ENCODE peak calls at places on chromosomes 4 and X, in four cellular contexts. L is neural progenitor cell, E is OCI-LY7, W is cardiac muscle cell. F is an unnamed sample.

GRCh38 chrX:13651150-13651549 is 1.8 kb upstream of the TCEANC start:
- DNase-seq in L (no peak), E (no peak), W (no peak), F (no peak)

GRCh38 chr4:110621839-110622751 is 782 bp downstream of the PITX2 start:
- DNase-seq in L (peak; percentile 63), E (peak; percentile 36), W (no peak), F (no peak)

GRCh38 chr4:83255584-83255983 is 29.0 kb downstream of the COQ2 start:
- DNase-seq in L (no peak), E (no peak), W (no peak), F (peak; percentile 14)

GRCh38 chr4:2791518-2792395 is 1.1 kb upstream of the SH3BP2 start:
- DNase-seq in L (peak; percentile 1), E (no peak), W (no peak), F (no peak)

GRCh38 chrX:115058276-115058675 is 40.9 kb upstream of the IL13RA2 start:
- DNase-seq in L (no peak), E (no peak), W (no peak), F (peak; percentile 10)

GRCh38 chr4:103996059-103996458 is 276.3 kb upstream of the TACR3 start:
- DNase-seq in L (peak; percentile 63), E (no peak), W (no peak), F (peak; percentile 71)

GRCh38 chr4:99059550-99059949 is 29.0 kb downstream of the ADH5 start:
- DNase-seq in L (no peak), E (no peak), W (no peak), F (no peak)

GRCh38 chrX:132292753-132293152 is 73.5 kb upstream of the RAP2C start:
- DNase-seq in L (peak; percentile 70), E (peak; percentile 61), W (peak; percentile 73), F (peak; percentile 58)

GRCh38 chr4:71864380-71864779 is 80.5 kb upstream of the GC start:
- DNase-seq in L (no peak), E (no peak), W (no peak), F (no peak)

GRCh38 chrX:119647552-119648420 is 41.6 kb upstream of the NKRF start:
- DNase-seq in L (no peak), E (no peak), W (no peak), F (no peak)

GRCh38 chr4:25032126-25032525 is 1.4 kb upstream of the LGI2 start:
- DNase-seq in L (no peak), E (no peak), W (no peak), F (no peak)

GRCh38 chr4:8830611-8831200 is 40.9 kb downstream of the HMX1 start:
- DNase-seq in L (no peak), E (no peak), W (no peak), F (no peak)

GRCh38 chrX:11702420-11702819 is 36.7 kb upstream of the ARHGAP6 start:
- DNase-seq in L (no peak), E (no peak), W (no peak), F (no peak)

GRCh38 chrX:149908727-149909126 is 20.6 kb upstream of the HSFX4 start:
- DNase-seq in L (no peak), E (no peak), W (no peak), F (no peak)

GRCh38 chrX:45803383-45803921 is 602.8 kb upstream of the DIPK2B start:
- DNase-seq in L (no peak), E (no peak), W (no peak), F (peak; percentile 90)

GRCh38 chr4:93687304-93687703 is 141.2 kb upstream of the ATOH1 start:
- DNase-seq in L (no peak), E (no peak), W (no peak), F (no peak)

GRCh38 chr4:123638834-123639233 is 242.2 kb downstream of the SPRY1 start:
- DNase-seq in L (no peak), E (no peak), W (no peak), F (no peak)

DNA sequence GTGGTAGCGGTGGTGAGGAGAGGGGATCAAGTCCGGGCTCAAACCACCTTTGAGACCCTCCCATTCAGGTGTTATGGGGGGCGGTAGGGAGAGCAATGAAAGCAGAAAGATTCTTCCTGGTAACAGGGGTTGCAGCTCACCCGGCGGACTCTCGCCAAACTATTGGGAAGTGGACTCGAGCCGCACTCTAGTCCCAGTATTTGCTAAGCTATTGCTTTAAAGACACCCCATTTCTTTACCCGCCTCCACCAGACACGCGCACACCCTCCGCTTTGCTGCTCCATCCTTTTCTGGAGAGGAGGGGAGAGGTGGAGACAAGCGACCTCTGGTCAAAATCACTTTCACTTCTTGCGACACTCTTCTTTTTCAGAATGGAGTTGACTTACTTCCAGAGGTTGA is 625 bp upstream of the GABRA4 start:
- DNase-seq in L (peak; percentile 21), E (no peak), W (no peak), F (no peak)
- H3K4me3 ChIP-seq in L (peak overlapping the region; percentile 70), E (no peak overlapping the region), W (peak overlapping the region; percentile 30), F (no peak overlapping the region)

GRCh38 chr4:95549246-95550138 is 719 bp upstream of the UNC5C start:
- DNase-seq in L (peak; percentile 70), E (no peak), W (peak; percentile 78), F (peak; percentile 35)

GRCh38 chr4:95547708-95548471 is 883 bp downstream of the UNC5C start:
- DNase-seq in L (peak; percentile 58), E (no peak), W (peak; percentile 58), F (peak; percentile 29)

GRCh38 chr4:95550566-95550965 is 1.8 kb upstream of the UNC5C start:
- DNase-seq in L (no peak), E (no peak), W (no peak), F (no peak)

GRCh38 chr4:95546866-95547707 is 1.7 kb downstream of the UNC5C start:
- DNase-seq in L (peak; percentile 53), E (no peak), W (peak; percentile 43), F (no peak)

DNA sequence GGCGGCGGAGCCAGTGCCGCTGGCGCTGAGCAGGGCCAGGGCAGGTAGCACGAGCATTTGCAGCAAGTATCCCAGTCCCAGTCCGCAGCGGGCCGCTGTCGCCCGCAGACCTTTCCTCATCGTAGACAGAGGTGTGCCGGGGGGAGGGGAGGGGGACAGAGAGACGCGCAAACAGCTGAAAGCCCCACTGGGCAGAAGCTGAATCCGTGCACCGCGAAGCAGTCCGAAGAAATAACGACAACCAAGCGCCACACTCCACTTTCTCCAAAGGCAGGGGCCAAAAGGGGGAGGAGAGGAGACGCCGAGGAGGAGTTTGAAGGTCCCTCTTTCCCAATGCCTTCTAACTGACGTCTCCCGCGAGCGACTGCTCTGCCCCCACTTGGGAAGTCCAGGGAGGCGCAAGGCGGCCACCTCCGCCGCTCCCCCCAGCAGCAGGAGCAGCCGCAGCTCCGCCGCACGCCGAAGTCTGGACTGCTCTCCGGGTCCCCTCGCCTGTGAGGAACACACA is at the start of gene UNC5C:
- DNase-seq in L (peak; percentile 83), E (no peak), W (peak; percentile 87), F (peak; percentile 27)
- H3K4me3 ChIP-seq in L (peak within 1 kb of the TSS; percentile 68), E (no peak within 1 kb of the TSS), W (peak within 1 kb of the TSS; percentile 79), F (peak within 1 kb of the TSS; percentile 38)

DNA sequence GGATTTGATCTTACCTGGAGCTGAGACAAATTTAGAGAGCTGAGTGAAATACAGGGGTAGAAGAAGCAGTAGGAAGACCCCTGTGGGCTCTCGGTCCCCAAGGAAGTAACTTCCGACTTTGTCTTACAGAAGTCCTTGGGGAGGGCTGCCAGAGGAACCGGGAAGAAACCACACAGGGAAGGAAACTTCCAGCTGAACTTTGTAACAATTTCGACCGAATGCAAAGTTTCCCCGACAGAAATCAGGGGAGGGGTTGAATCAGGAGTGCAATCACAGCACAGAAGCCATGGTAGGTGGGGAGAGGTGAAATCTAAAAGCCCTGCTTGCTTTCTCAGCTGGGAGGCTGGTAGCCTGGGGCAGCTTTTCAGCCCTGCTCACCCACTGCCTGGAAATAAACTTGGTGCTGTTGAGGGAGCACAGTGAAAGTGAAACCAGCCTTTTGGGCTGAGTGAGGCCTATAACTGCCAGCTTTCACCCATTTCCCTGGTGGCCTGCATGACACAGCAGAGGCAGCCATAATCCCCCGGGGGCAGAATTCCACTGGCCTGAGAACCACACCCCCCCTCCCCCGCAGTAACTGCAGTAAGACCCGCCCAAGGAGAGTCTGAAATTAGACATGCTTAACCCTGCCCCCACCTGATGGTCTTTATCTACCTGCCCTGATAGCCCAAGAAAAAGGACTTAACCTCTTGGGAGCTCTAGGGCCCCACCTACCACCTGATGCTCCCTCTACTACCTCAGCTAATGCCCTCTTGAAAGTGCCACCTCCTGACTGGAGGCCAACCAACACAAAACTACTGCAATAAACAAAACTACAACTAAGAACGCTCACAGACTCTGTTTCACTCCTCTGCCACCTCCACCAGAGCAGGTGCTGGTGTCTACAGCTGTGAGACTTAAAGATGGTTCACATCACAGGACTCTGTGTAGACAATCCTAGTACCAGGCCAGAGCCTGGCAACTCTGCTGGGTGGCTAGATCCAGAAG is 248.2 kb downstream of the PARM1 start:
- DNase-seq in L (no peak), E (peak; percentile 22), W (no peak), F (peak; percentile 22)
- H3K4me3 ChIP-seq in L (no peak overlapping the region), E (no peak overlapping the region), W (no peak overlapping the region), F (no peak overlapping the region)

GRCh38 chr4:76084542-76084941 is 10.0 kb downstream of the ART3 start:
- DNase-seq in L (no peak), E (no peak), W (peak; percentile 8), F (no peak)

GRCh38 chr4:76083386-76083785 is 8.9 kb downstream of the ART3 start:
- DNase-seq in L (no peak), E (no peak), W (no peak), F (peak; percentile 74)

GRCh38 chr4:76088719-76089118 is 14.2 kb downstream of the ART3 start:
- DNase-seq in L (no peak), E (no peak), W (no peak), F (no peak)

GRCh38 chr4:76090241-76090691 is 15.8 kb downstream of the ART3 start:
- DNase-seq in L (no peak), E (no peak), W (no peak), F (peak; percentile 97)

GRCh38 chr4:76087007-76087769 is 12.7 kb downstream of the ART3 start:
- DNase-seq in L (peak; percentile 80), E (no peak), W (peak; percentile 80), F (peak; percentile 81)
- H3K4me3 ChIP-seq in L (no peak overlapping the region), E (no peak overlapping the region), W (no peak overlapping the region), F (no peak overlapping the region)

F was measured in epithelial cell of esophagus.